ENCODE peak calls at places on chromosomes 13 and 19, in nine cellular contexts. Y, Z, H, R, A, I, D, O and K are unnamed samples.

GRCh38 chr13:64029343-64030093 is 2613.9 kb upstream of the PCDH20 start:
- DNase-seq in Y (no peak), Z (no peak), H (no peak), R (no peak), A (no peak), I (no peak), D (no peak), O (no peak), K (no peak)

GRCh38 chr19:10718205-10719196 is 622 bp downstream of the DNM2 start:
- DNase-seq in Y (peak), Z (peak), H (peak), R (peak), A (peak), I (no peak), D (peak), O (peak), K (no peak)

GRCh38 chr13:43797869-43798268 is 11.1 kb upstream of the ENOX1 start:
- DNase-seq in Y (no peak), Z (no peak), H (no peak), R (no peak), A (peak), I (no peak), D (no peak), O (no peak), K (no peak)

GRCh38 chr13:30872685-30873443 is 33.2 kb upstream of the MEDAG start:
- DNase-seq in Y (no peak), Z (no peak), H (peak), R (no peak), A (peak), I (peak), D (no peak), O (no peak), K (peak)

GRCh38 chr19:54462713-54463530 is 656 bp downstream of the LENG9 start:
- DNase-seq in Y (peak), Z (peak), H (peak), R (peak), A (peak), I (peak), D (peak), O (peak), K (peak)

GRCh38 chr13:107819071-107819470 is 396.3 kb downstream of the LIG4 start:
- DNase-seq in Y (no peak), Z (no peak), H (no peak), R (no peak), A (no peak), I (no peak), D (no peak), O (no peak), K (no peak)

GRCh38 chr13:38202730-38203129 is 146.9 kb upstream of the UFM1 start:
- DNase-seq in Y (no peak), Z (no peak), H (no peak), R (no peak), A (no peak), I (no peak), D (no peak), O (no peak), K (no peak)

GRCh38 chr19:15631817-15632216 is 8.9 kb upstream of the CYP4F3 start:
- DNase-seq in Y (no peak), Z (peak), H (peak), R (no peak), A (no peak), I (peak), D (no peak), O (peak), K (peak)

GRCh38 chr13:38979891-38980627 is 10.6 kb downstream of the STOML3 start:
- DNase-seq in Y (no peak), Z (no peak), H (no peak), R (peak), A (peak), I (no peak), D (no peak), O (no peak), K (no peak)

GRCh38 chr13:44331912-44332840 is 41.4 kb upstream of the SERP2 start:
- DNase-seq in Y (no peak), Z (no peak), H (no peak), R (peak), A (peak), I (no peak), D (no peak), O (no peak), K (peak)

GRCh38 chr19:17886515-17886914 is 14.8 kb downstream of the SLC5A5 start:
- DNase-seq in Y (no peak), Z (no peak), H (no peak), R (no peak), A (no peak), I (no peak), D (peak), O (no peak), K (no peak)

GRCh38 chr19:48683349-48683748 is 10.5 kb upstream of the NTN5 start:
- DNase-seq in Y (no peak), Z (no peak), H (peak), R (no peak), A (peak), I (no peak), D (no peak), O (peak), K (no peak)

GRCh38 chr13:64551755-64552154 is 2678.4 kb downstream of the PCDH9 start:
- DNase-seq in Y (no peak), Z (no peak), H (no peak), R (no peak), A (peak), I (no peak), D (no peak), O (no peak), K (no peak)

GRCh38 chr19:58398087-58398486 is 2.6 kb downstream of the RNF225 start:
- DNase-seq in Y (no peak), Z (no peak), H (no peak), R (no peak), A (no peak), I (no peak), D (no peak), O (no peak), K (no peak)

GRCh38 chr13:42039457-42039945 is 8.9 kb upstream of the DGKH start:
- DNase-seq in Y (no peak), Z (no peak), H (peak), R (no peak), A (no peak), I (no peak), D (no peak), O (no peak), K (no peak)

GRCh38 chr19:35468637-35469036 is 20.6 kb downstream of the FFAR2 start:
- DNase-seq in Y (peak), Z (peak), H (peak), R (no peak), A (peak), I (peak), D (peak), O (peak), K (peak)

GRCh38 chr19:6223461-6224307 is 56.1 kb downstream of the MLLT1 start:
- DNase-seq in Y (no peak), Z (no peak), H (no peak), R (peak), A (no peak), I (no peak), D (no peak), O (no peak), K (no peak)

GRCh38 chr19:1250374-1251232 is 2.2 kb downstream of the MIDN start:
- DNase-seq in Y (peak), Z (peak), H (peak), R (peak), A (peak), I (peak), D (no peak), O (peak), K (peak)

GRCh38 chr13:64075543-64076271 is 2660.1 kb upstream of the PCDH20 start:
- DNase-seq in Y (no peak), Z (peak), H (no peak), R (no peak), A (no peak), I (no peak), D (no peak), O (no peak), K (no peak)

GRCh38 chr13:36769126-36769525 is 49.9 kb upstream of the RFXAP start:
- DNase-seq in Y (no peak), Z (peak), H (no peak), R (no peak), A (no peak), I (no peak), D (no peak), O (no peak), K (no peak)

GRCh38 chr13:63198076-63198475 is 1782.4 kb upstream of the PCDH20 start:
- DNase-seq in Y (no peak), Z (no peak), H (no peak), R (peak), A (peak), I (no peak), D (no peak), O (no peak), K (no peak)

GRCh38 chr19:2332341-2333026 is 4.0 kb downstream of the SPPL2B start:
- DNase-seq in Y (no peak), Z (peak), H (peak), R (peak), A (no peak), I (no peak), D (peak), O (no peak), K (no peak)

GRCh38 chr13:110258876-110259631 is 47.9 kb downstream of the COL4A1 start:
- DNase-seq in Y (no peak), Z (no peak), H (no peak), R (no peak), A (peak), I (no peak), D (no peak), O (no peak), K (no peak)

GRCh38 chr19:18097217-18097992 is at the start of gene MAST3:
- DNase-seq in Y (peak), Z (peak), H (peak), R (peak), A (peak), I (peak), D (peak), O (peak), K (peak)

GRCh38 chr19:40697007-40697406 is 6.6 kb upstream of the NUMBL start:
- DNase-seq in Y (no peak), Z (no peak), H (no peak), R (no peak), A (no peak), I (no peak), D (no peak), O (no peak), K (no peak)

GRCh38 chr19:1172353-1173159 is 1.5 kb downstream of the SBNO2 start:
- DNase-seq in Y (no peak), Z (peak), H (peak), R (no peak), A (peak), I (peak), D (no peak), O (no peak), K (peak)

GRCh38 chr19:6264803-6265202 is 15.0 kb downstream of the MLLT1 start:
- DNase-seq in Y (no peak), Z (no peak), H (no peak), R (no peak), A (no peak), I (no peak), D (no peak), O (no peak), K (no peak)